ENCODE peak calls at places on chromosomes 6 and 20, in seven cellular contexts. C is uterus, K is nephron progenitor cell, P is glutamatergic neuron, E is astrocyte of the spinal cord, Q is lower leg skin, X is progenitor cell of endocrine pancreas. N is an unnamed sample.

GRCh38 chr6:43823879-43824740 is 54.1 kb downstream of the VEGFA start:
- DNase-seq in P (no peak), X (no peak), E (no peak), Q (no peak), C (no peak), K (no peak), N (no peak)

GRCh38 chr20:25397827-25398226 is 7.2 kb upstream of the ABHD12 start:
- DNase-seq in P (no peak), C (no peak), K (no peak), Q (no peak), X (no peak), E (no peak), N (no peak)

GRCh38 chr6:836276-836853 is 143.4 kb upstream of the EXOC2 start:
- DNase-seq in P (no peak), C (no peak), X (no peak), E (no peak), K (no peak), Q (no peak), N (no peak)

GRCh38 chr6:138719011-138719635 is 54.4 kb upstream of the CCDC28A start:
- DNase-seq in E (peak; percentile 61), C (no peak), Q (no peak), P (no peak), K (no peak), X (no peak), N (no peak)

GRCh38 chr6:105193647-105194046 is 13.8 kb upstream of the POPDC3 start:
- DNase-seq in E (peak; percentile 79), C (no peak), Q (no peak), P (no peak), X (no peak), K (no peak), N (no peak)

GRCh38 chr20:37789408-37789807 is 95.6 kb downstream of the CTNNBL1 start:
- DNase-seq in K (no peak), E (no peak), X (no peak), P (no peak), C (no peak), Q (no peak), N (no peak)

GRCh38 chr6:148747145-148747492 is 289 bp downstream of the UST start:
- DNase-seq in E (peak; percentile 66), X (peak; percentile 30), K (peak; percentile 68), C (peak; percentile 65), Q (peak; percentile 91), P (peak; percentile 64), N (no peak)

GRCh38 chr6:145214570-145214969 is 520.8 kb downstream of the EPM2A start:
- DNase-seq in P (no peak), E (peak; percentile 53), X (no peak), C (no peak), Q (no peak), K (peak; percentile 3), N (no peak)

GRCh38 chr20:50348118-50348517 is 157.5 kb downstream of the CEBPB start:
- DNase-seq in C (peak; percentile 26), X (no peak), P (no peak), E (no peak), Q (peak; percentile 86), K (no peak), N (no peak)

GRCh38 chr20:38219006-38219950 is 41.3 kb downstream of the KIAA1755 start:
- DNase-seq in Q (peak; percentile 81), C (no peak), K (no peak), P (no peak), E (no peak), X (no peak), N (no peak)

GRCh38 chr6:2103644-2104523 is 141.5 kb downstream of the GMDS start:
- DNase-seq in C (no peak), P (no peak), X (no peak), K (no peak), Q (no peak), E (peak; percentile 70), N (no peak)

GRCh38 chr20:37890643-37891042 is 12.3 kb upstream of the VSTM2L start:
- DNase-seq in X (no peak), E (no peak), C (no peak), P (no peak), Q (no peak), K (no peak), N (no peak)

DNA sequence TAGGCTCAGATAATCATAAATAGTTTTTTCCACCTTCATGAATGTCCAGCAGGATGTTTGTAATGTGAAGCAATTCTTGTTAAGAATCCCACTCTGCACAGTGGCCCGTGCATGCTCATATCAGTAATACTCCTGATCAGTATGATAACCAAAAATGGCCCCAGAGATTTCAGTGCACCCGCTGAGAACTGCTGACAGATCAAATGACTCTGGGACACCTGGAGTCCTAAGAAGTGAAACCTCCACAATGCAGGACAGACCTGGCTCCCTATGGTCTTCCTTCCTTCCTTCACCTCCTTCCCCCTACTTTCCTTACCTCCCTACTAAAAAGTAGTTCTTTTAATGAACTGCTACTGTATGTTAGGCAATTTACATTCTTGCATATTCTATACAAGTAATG is 13.8 kb upstream of the MAPK13 start:
- DNase-seq in E (no peak), X (no peak), Q (no peak), K (no peak), P (no peak), C (no peak), N (no peak)
- TF ChIP-seq CTCF in E (no peak), X (no peak), Q (no peak), K (no peak), P (no peak), C (no peak), N (no peak)

GRCh38 chr20:58637466-58638198 is 13.5 kb upstream of the STX16 start:
- DNase-seq in X (no peak), E (no peak), C (no peak), Q (peak; percentile 78), K (no peak), P (peak; percentile 13), N (no peak)
- TF ChIP-seq CTCF in X (no peak), E (no peak), C (no peak), Q (no peak), K (no peak), P (peak; percentile 2), N (no peak)

GRCh38 chr6:71045296-71045695 is 88.4 kb upstream of the B3GAT2 start:
- DNase-seq in P (no peak), E (no peak), Q (no peak), X (no peak), K (no peak), C (no peak), N (no peak)

GRCh38 chr6:71040841-71041240 is 84.0 kb upstream of the B3GAT2 start:
- DNase-seq in C (no peak), X (no peak), K (no peak), Q (no peak), P (no peak), E (no peak), N (no peak)

GRCh38 chr6:71043902-71044301 is 87.0 kb upstream of the B3GAT2 start:
- DNase-seq in E (no peak), K (no peak), P (no peak), C (no peak), Q (no peak), X (no peak), N (no peak)

GRCh38 chr6:71047401-71047800 is 90.5 kb upstream of the B3GAT2 start:
- DNase-seq in E (no peak), P (no peak), X (no peak), C (no peak), Q (no peak), K (no peak), N (no peak)

GRCh38 chr6:71044753-71045152 is 87.9 kb upstream of the B3GAT2 start:
- DNase-seq in K (no peak), P (no peak), X (no peak), E (no peak), Q (no peak), C (no peak), N (no peak)
- TF ChIP-seq CTCF in K (no peak), P (no peak), X (no peak), E (no peak), Q (no peak), C (no peak), N (no peak)

GRCh38 chr20:60851826-60852704 is 400.0 kb upstream of the CDH4 start:
- DNase-seq in X (peak; percentile 58), Q (peak; percentile 34), C (no peak), E (no peak), P (peak; percentile 66), K (peak; percentile 56), N (no peak)
- TF ChIP-seq CTCF in X (peak; percentile 79), Q (no peak), C (no peak), E (peak; percentile 67), P (peak; percentile 72), K (peak; percentile 65), N (no peak)

GRCh38 chr6:113411006-113411405 is 446.1 kb upstream of the MARCKS start:
- DNase-seq in P (no peak), K (no peak), E (no peak), Q (no peak), C (no peak), X (no peak), N (no peak)

GRCh38 chr6:113420290-113420689 is 436.9 kb upstream of the MARCKS start:
- DNase-seq in C (no peak), K (no peak), P (no peak), X (no peak), Q (no peak), E (no peak), N (no peak)

GRCh38 chr6:113412589-113413367 is 444.4 kb upstream of the MARCKS start:
- DNase-seq in C (no peak), X (no peak), P (no peak), Q (no peak), E (peak; percentile 37), K (no peak), N (no peak)

GRCh38 chr6:113416166-113416565 is 441.0 kb upstream of the MARCKS start:
- DNase-seq in K (no peak), Q (no peak), X (no peak), C (no peak), P (no peak), E (no peak), N (no peak)

GRCh38 chr6:113414511-113414910 is 442.6 kb upstream of the MARCKS start:
- DNase-seq in K (no peak), Q (no peak), C (peak; percentile 20), X (no peak), E (peak; percentile 71), P (peak; percentile 18), N (no peak)
- TF ChIP-seq CTCF in K (no peak), Q (no peak), C (peak; percentile 28), X (peak; percentile 22), E (peak; percentile 73), P (no peak), N (peak; percentile 24)

GRCh38 chr6:71015392-71015791 is 58.5 kb upstream of the B3GAT2 start:
- DNase-seq in C (no peak), P (no peak), K (no peak), Q (no peak), X (no peak), E (no peak), N (no peak)
- TF ChIP-seq CTCF in C (no peak), P (no peak), K (no peak), Q (no peak), X (no peak), E (no peak), N (no peak)

N was measured in coronary artery.